ENCODE peak calls at places on chromosomes 13 and 19, in five cellular contexts. J is IMR-90; E is adrenal gland; N is CD8-positive, alpha-beta T cell; I is mucosa of descending colon. L is an unnamed sample. For H3K36me3, the result is how much of the 10 kb centered on the place peaks cover.

GRCh38 chr13:64633948-64634347 is 2596.2 kb downstream of the PCDH9 start:
- DNase-seq in J (no peak), E (no peak), N (no peak), I (no peak), L (no peak)

GRCh38 chr19:35264281-35265125 is 4.3 kb upstream of the USF2 start:
- DNase-seq in J (no peak), E (peak), N (no peak), I (peak), L (no peak)

GRCh38 chr13:84192125-84192524 is 309.9 kb upstream of the SLITRK1 start:
- DNase-seq in J (peak), E (no peak), N (no peak), I (no peak), L (no peak)

GRCh38 chr19:55340784-55341147 is 1.1 kb downstream of the KMT5C start:
- DNase-seq in J (no peak), E (no peak), N (no peak), I (no peak), L (no peak)

GRCh38 chr19:47099576-47100050 is 14.0 kb downstream of the ZC3H4 start:
- DNase-seq in J (no peak), E (no peak), N (no peak), I (no peak), L (no peak)

GRCh38 chr19:6270076-6270745 is 9.6 kb downstream of the MLLT1 start:
- DNase-seq in J (no peak), E (no peak), N (no peak), I (no peak), L (no peak)

GRCh38 chr13:61255035-61255796 is 160.4 kb downstream of the PCDH20 start:
- DNase-seq in J (no peak), E (no peak), N (no peak), I (no peak), L (no peak)

GRCh38 chr19:38878575-38879399 is 712 bp upstream of the RINL start:
- DNase-seq in J (no peak), E (no peak), N (no peak), I (no peak), L (no peak)

GRCh38 chr13:99956473-99957349 is 14.9 kb downstream of the ZIC5 start:
- DNase-seq in J (no peak), E (no peak), N (no peak), I (no peak), L (no peak)
- H3K4me3 ChIP-seq in J (no peak), E (peak), N (peak), I (no peak), L (peak)

DNA sequence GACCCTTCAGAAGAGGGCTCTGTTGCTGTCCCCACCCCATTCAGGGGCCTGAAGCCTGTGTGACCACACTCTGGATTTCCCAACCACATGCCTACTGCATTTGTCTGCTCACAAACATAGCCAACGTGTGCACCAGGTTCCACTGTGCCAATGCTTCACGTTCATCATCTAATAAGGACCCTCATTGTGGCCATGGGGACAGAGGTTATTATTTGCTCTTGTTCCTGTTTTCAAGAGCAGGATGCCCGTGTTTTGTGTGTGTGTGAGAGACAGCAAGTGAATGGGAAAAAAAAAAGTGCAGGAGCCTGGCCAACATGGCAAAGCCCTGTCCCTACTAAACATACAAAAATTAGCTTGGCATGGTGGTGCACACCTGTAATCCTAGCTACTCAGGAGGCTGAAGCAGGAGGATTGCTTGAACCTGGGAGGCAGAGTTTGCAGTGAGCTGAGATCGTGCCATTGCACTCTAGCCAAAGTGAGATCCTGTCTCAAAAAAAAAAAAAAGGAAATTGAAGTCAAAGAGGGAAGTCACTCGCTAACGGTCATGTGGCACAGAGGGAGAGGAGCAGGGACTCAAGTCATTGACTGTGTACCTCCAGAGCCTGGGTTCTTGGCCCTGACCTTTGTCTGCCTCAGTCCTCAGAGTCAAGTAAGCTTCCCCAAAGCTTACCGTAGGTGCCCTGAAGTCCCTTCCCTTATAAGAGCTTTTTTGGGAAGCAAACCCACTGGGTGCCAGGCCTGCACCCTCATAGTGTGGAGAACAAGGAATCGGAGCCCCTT is 6.9 kb downstream of the B3GNT8 start:
- DNase-seq in J (no peak), E (no peak), N (no peak), I (no peak), L (no peak)
- H3K36me3 ChIP-seq in J (half or more), E (half or more), N (under half), I (under half), L (half or more)

GRCh38 chr19:33304760-33305647 is 2.7 kb upstream of the CEBPA start:
- DNase-seq in J (no peak), E (no peak), N (no peak), I (peak), L (no peak)
- TF ChIP-seq CTCF in J (no peak), E (no peak), N (no peak), I (no peak), L (no peak)

GRCh38 chr19:567296-567900 is 5.0 kb upstream of the BSG start:
- DNase-seq in J (no peak), E (no peak), N (no peak), I (no peak), L (no peak)
- H3K4me3 ChIP-seq in J (no peak), E (no peak), N (no peak), I (no peak), L (no peak)

DNA sequence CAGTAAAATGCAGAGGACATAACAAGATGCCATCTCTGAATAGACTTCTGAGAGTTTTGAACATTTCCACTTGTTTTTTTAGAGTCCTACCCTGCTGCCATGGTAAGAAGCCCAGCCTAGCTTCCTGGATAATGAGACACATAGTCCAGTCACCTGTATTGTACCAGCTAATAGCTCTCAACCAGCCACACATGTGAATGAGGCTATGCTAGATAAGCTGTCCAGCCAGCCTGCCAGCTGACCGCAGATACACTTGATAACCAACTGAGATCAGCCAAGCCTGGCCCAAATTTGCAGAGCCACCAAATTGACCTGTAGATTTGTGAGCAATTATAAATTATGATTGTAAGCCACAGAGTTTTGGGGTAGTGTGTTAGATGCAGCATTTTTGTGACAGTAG is 10.7 kb downstream of the RFXAP start:
- DNase-seq in J (no peak), E (no peak), N (no peak), I (no peak), L (no peak)
- H3K36me3 ChIP-seq in J (under half), E (under half), N (under half), I (under half), L (under half)

GRCh38 chr19:16088351-16088984 is 12.2 kb downstream of the TPM4 start:
- DNase-seq in J (no peak), E (peak), N (no peak), I (no peak), L (no peak)
- TF ChIP-seq CTCF in J (no peak), E (peak), N (no peak), I (no peak), L (no peak)

GRCh38 chr19:41527079-41527478 is 48.9 kb upstream of the CEACAM21 start:
- DNase-seq in J (no peak), E (no peak), N (no peak), I (no peak), L (no peak)

GRCh38 chr19:41518141-41518540 is 57.8 kb upstream of the CEACAM21 start:
- DNase-seq in J (no peak), E (no peak), N (no peak), I (no peak), L (no peak)

GRCh38 chr19:41521860-41522555 is 54.0 kb upstream of the CEACAM21 start:
- DNase-seq in J (no peak), E (no peak), N (no peak), I (no peak), L (no peak)
- H3K4me3 ChIP-seq in J (no peak), E (peak), N (peak), I (no peak), L (peak)

GRCh38 chr13:20074956-20075355 is 85.9 kb downstream of the GJA3 start:
- DNase-seq in J (no peak), E (no peak), N (no peak), I (no peak), L (no peak)
- H3K36me3 ChIP-seq in J (under half), E (under half), N (under half), I (under half), L (under half)

L was measured in left ventricle myocardium inferior.